ENCODE peak calls at places on chromosomes 12 and 14, in seven cellular contexts. J is naive thymus-derived CD4-positive, alpha-beta T cell; N is HuH-7; D is CD8-positive, alpha-beta memory T cell; A is activated CD4-positive, alpha-beta T cell treated with anti-CD3 and anti-CD28 coated beads for 1 hour; H is ELR; C is activated effector memory CD4-positive, alpha-beta T cell treated with Interleukin-2 at 50 U/mL for 16 hours. T is an unnamed sample.

GRCh38 chr14:86057018-86057667 is 527.2 kb downstream of the FLRT2 start:
- DNase-seq in H (peak; percentile 38), J (no peak), A (no peak), D (no peak), N (peak; percentile 5), C (no peak), T (peak; percentile 40)

GRCh38 chr12:118237053-118237665 is 101.2 kb downstream of the PEBP1 start:
- DNase-seq in A (no peak), J (no peak), H (no peak), N (no peak), C (no peak), D (no peak), T (no peak)

GRCh38 chr12:55057466-55057865 is 37.7 kb downstream of the NEUROD4 start:
- DNase-seq in D (no peak), C (no peak), J (no peak), N (no peak), H (no peak), A (no peak), T (no peak)

GRCh38 chr14:88198441-88198840 is 124.6 kb downstream of the KCNK10 start:
- DNase-seq in C (no peak), N (no peak), H (no peak), J (no peak), A (no peak), D (no peak), T (no peak)

GRCh38 chr12:113200016-113200797 is 14.7 kb downstream of the RITA1 start:
- DNase-seq in N (no peak), C (no peak), A (no peak), D (no peak), J (no peak), H (no peak), T (no peak)

GRCh38 chr12:51593539-51593938 is 2.5 kb downstream of the SCN8A start:
- DNase-seq in H (peak; percentile 57), D (peak; percentile 28), C (no peak), N (peak; percentile 32), J (no peak), A (no peak), T (no peak)

GRCh38 chr12:3752096-3752709 is 706 bp downstream of the CRACR2A start:
- DNase-seq in H (peak; percentile 64), N (no peak), D (peak; percentile 78), C (peak; percentile 60), J (peak; percentile 68), A (peak; percentile 27), T (no peak)

GRCh38 chr14:32190713-32191112 is 11.1 kb upstream of the RNU6-7 start:
- DNase-seq in H (no peak), C (no peak), A (no peak), J (no peak), D (no peak), N (no peak), T (no peak)

GRCh38 chr14:89425931-89426330 is 8.9 kb upstream of the FOXN3 start:
- DNase-seq in A (no peak), D (no peak), N (no peak), H (peak; percentile 96), C (no peak), J (no peak), T (no peak)

GRCh38 chr12:87163122-87163521 is 866.1 kb downstream of the C12orf50 start:
- DNase-seq in N (no peak), C (no peak), H (no peak), A (no peak), D (no peak), J (no peak), T (no peak)

GRCh38 chr12:123984903-123985302 is 11.9 kb downstream of the ZNF664 start:
- DNase-seq in A (no peak), N (no peak), H (no peak), J (no peak), D (no peak), C (no peak), T (no peak)

GRCh38 chr14:42911642-42912041 is 1305.0 kb downstream of the LRFN5 start:
- DNase-seq in D (no peak), A (no peak), N (no peak), C (no peak), J (no peak), H (peak; percentile 7), T (no peak)

GRCh38 chr14:78048120-78048519 is 122.1 kb upstream of the NRXN3 start:
- DNase-seq in H (no peak), D (no peak), C (no peak), N (no peak), A (no peak), J (no peak), T (no peak)

GRCh38 chr14:105389976-105390848 is 8.1 kb upstream of the TEX22 start:
- DNase-seq in J (no peak), C (no peak), N (no peak), D (no peak), A (no peak), H (no peak), T (peak; percentile 23)

GRCh38 chr12:8781326-8781725 is 41.1 kb upstream of the A2ML1 start:
- DNase-seq in D (no peak), C (no peak), A (no peak), J (no peak), H (no peak), N (no peak), T (no peak)

GRCh38 chr12:13103391-13104033 is at the start of gene GSG1:
- DNase-seq in N (no peak), A (no peak), D (no peak), H (peak; percentile 61), C (no peak), J (no peak), T (no peak)

GRCh38 chr12:96416033-96416790 is 16.0 kb upstream of the CDK17 start:
- DNase-seq in N (peak; percentile 13), A (no peak), J (no peak), C (no peak), H (peak; percentile 96), D (no peak), T (no peak)

GRCh38 chr12:29350080-29350479 is 30.9 kb downstream of the ERGIC2 start:
- DNase-seq in C (no peak), J (no peak), N (no peak), D (no peak), A (no peak), H (peak; percentile 20), T (no peak)

GRCh38 chr14:34223302-34224150 is 238.5 kb downstream of the SPTSSA start:
- DNase-seq in H (no peak), D (no peak), C (no peak), A (no peak), N (no peak), J (no peak), T (no peak)

GRCh38 chr12:119780786-119781434 is 96.2 kb downstream of the CIT start:
- DNase-seq in N (peak; percentile 51), H (peak; percentile 69), C (no peak), J (no peak), D (no peak), A (no peak), T (peak; percentile 38)

GRCh38 chr14:54712371-54712998 is 145.6 kb downstream of the SAMD4A start:
- DNase-seq in D (no peak), H (peak; percentile 44), C (no peak), N (no peak), A (no peak), J (no peak), T (peak; percentile 23)